ENCODE peak calls at places on chromosomes 5 and 9, in four cellular contexts. A is DMS79 treated with DMSO at 0.1 percent for 48 hours, J is HuH-7, W is amniotic stem cell. G is an unnamed sample.

GRCh38 chr9:92668746-92669526 is 995 bp downstream of the IPPK start:
- DNase-seq in A (no peak), J (peak), W (no peak), G (peak)

GRCh38 chr9:127930298-127931091 is at the start of gene PIP5KL1:
- DNase-seq in A (peak), J (peak), W (peak), G (peak)

GRCh38 chr9:93129286-93129685 is 4.8 kb downstream of the NINJ1 start:
- DNase-seq in A (no peak), J (no peak), W (no peak), G (peak)

GRCh38 chr9:127139071-127139731 is 16.8 kb upstream of the ANGPTL2 start:
- DNase-seq in A (no peak), J (no peak), W (no peak), G (peak)

GRCh38 chr5:110844251-110844650 is 105.4 kb downstream of the SLC25A46 start:
- DNase-seq in A (no peak), J (no peak), W (no peak), G (no peak)

GRCh38 chr9:93096811-93097382 is 880 bp downstream of the CARD19 start:
- DNase-seq in A (no peak), J (no peak), W (no peak), G (peak)

GRCh38 chr9:107534510-107535078 is 45.0 kb upstream of the KLF4 start:
- DNase-seq in A (no peak), J (no peak), W (no peak), G (no peak)

GRCh38 chr5:96492654-96493053 is 59.6 kb upstream of the PCSK1 start:
- DNase-seq in A (no peak), J (no peak), W (no peak), G (no peak)

GRCh38 chr5:25006734-25007133 is 362.0 kb upstream of the CDH10 start:
- DNase-seq in A (no peak), J (no peak), W (peak), G (no peak)

GRCh38 chr9:131394464-131395026 is 659 bp downstream of the PRRC2B start:
- DNase-seq in A (no peak), J (no peak), W (no peak), G (peak)